ENCODE peak calls at places on chromosomes 3 and 15, in seven cellular contexts. J is transverse colon, V is K562, R is A549, K is sigmoid colon, I is SK-N-SH, Y is stomach. Q is an unnamed sample.

GRCh38 chr3:130258532-130258952 is 86.9 kb upstream of the COL6A5 start:
- DNase-seq in R (no peak), K (no peak), V (peak; percentile 38), J (no peak), Y (no peak), I (no peak), Q (no peak)

GRCh38 chr3:31673950-31674349 is 141.2 kb downstream of the STT3B start:
- DNase-seq in I (no peak), R (no peak), Y (no peak), J (no peak), V (no peak), K (no peak), Q (no peak)

GRCh38 chr3:67655364-67656121 is 1.1 kb upstream of the SUCLG2 start:
- DNase-seq in R (no peak), J (peak; percentile 73), Y (peak; percentile 45), V (no peak), K (no peak), I (no peak), Q (peak; percentile 59)

GRCh38 chr3:187169231-187169960 is 27.9 kb upstream of the RTP1 start:
- DNase-seq in K (no peak), R (no peak), J (no peak), Y (no peak), I (no peak), V (no peak), Q (no peak)

GRCh38 chr3:177973241-177973840 is 562.9 kb upstream of the KCNMB2 start:
- DNase-seq in I (no peak), J (no peak), V (no peak), Y (no peak), R (no peak), K (no peak), Q (no peak)

GRCh38 chr3:62252614-62253147 is 120.7 kb downstream of the FEZF2 start:
- DNase-seq in V (no peak), I (no peak), R (no peak), J (no peak), Y (no peak), K (no peak), Q (no peak)

GRCh38 chr3:183548262-183548769 is 7.2 kb downstream of the KLHL6 start:
- DNase-seq in K (no peak), R (peak; percentile 46), I (peak; percentile 34), J (no peak), Y (no peak), V (no peak), Q (no peak)

GRCh38 chr3:17302774-17303173 is 418.0 kb downstream of the PLCL2 start:
- DNase-seq in K (no peak), J (no peak), R (no peak), Y (no peak), I (no peak), V (no peak), Q (no peak)

GRCh38 chr15:100114526-100114925 is 227.2 kb downstream of the ADAMTS17 start:
- DNase-seq in V (no peak), K (no peak), J (no peak), I (no peak), R (no peak), Y (no peak), Q (no peak)

GRCh38 chr3:6861989-6862879 is 1.3 kb downstream of the GRM7 start:
- DNase-seq in V (no peak), J (no peak), K (no peak), I (peak; percentile 60), Y (no peak), R (no peak), Q (no peak)

GRCh38 chr3:172156309-172156998 is 117.1 kb downstream of the FNDC3B start:
- DNase-seq in K (no peak), J (no peak), Y (peak; percentile 85), R (no peak), V (no peak), I (no peak), Q (no peak)

GRCh38 chr3:197336348-197336747 is 37.9 kb upstream of the DLG1 start:
- DNase-seq in Y (no peak), R (no peak), I (no peak), K (no peak), J (no peak), V (no peak), Q (no peak)

GRCh38 chr15:82540984-82541431 is 751 bp upstream of the RPS17 start:
- DNase-seq in V (peak; percentile 37), I (peak; percentile 62), K (no peak), Y (no peak), R (peak; percentile 57), J (peak; percentile 21), Q (peak; percentile 30)

GRCh38 chr3:128496602-128497304 is 3.8 kb upstream of the GATA2 start:
- DNase-seq in R (no peak), J (no peak), V (no peak), I (peak; percentile 73), Y (no peak), K (peak; percentile 72), Q (peak; percentile 22)

GRCh38 chr15:77243146-77243545 is 172.2 kb upstream of the TSPAN3 start:
- DNase-seq in I (peak; percentile 8), R (no peak), V (no peak), J (no peak), K (no peak), Y (no peak), Q (no peak)

GRCh38 chr3:44924102-44925084 is 50.0 kb downstream of the TGM4 start:
- DNase-seq in V (no peak), I (no peak), R (no peak), K (no peak), J (no peak), Y (no peak), Q (no peak)

GRCh38 chr3:36496734-36497133 is 116.4 kb downstream of the STAC start:
- DNase-seq in J (no peak), Y (no peak), R (no peak), V (no peak), K (no peak), I (no peak), Q (no peak)

GRCh38 chr3:98962189-98962930 is 60.9 kb upstream of the DCBLD2 start:
- DNase-seq in Y (no peak), V (no peak), J (no peak), K (no peak), R (peak; percentile 81), I (no peak), Q (no peak)

GRCh38 chr3:140904521-140904920 is 37.1 kb upstream of the SLC25A36 start:
- DNase-seq in J (no peak), Y (no peak), K (no peak), I (no peak), V (no peak), R (no peak), Q (no peak)

GRCh38 chr3:99774467-99774866 is 43.2 kb upstream of the CMSS1 start:
- DNase-seq in V (no peak), R (no peak), K (no peak), Y (no peak), I (no peak), J (no peak), Q (no peak)

GRCh38 chr3:189513281-189514151 is 117.7 kb upstream of the TP63 start:
- DNase-seq in R (no peak), Y (no peak), K (no peak), I (no peak), J (peak; percentile 59), V (no peak), Q (no peak)

GRCh38 chr3:160395297-160395696 is 3.7 kb downstream of the IFT80 start:
- DNase-seq in J (no peak), I (no peak), K (no peak), R (no peak), Y (no peak), V (peak; percentile 26), Q (no peak)

GRCh38 chr15:38532728-38533127 is 31.9 kb downstream of the RASGRP1 start:
- DNase-seq in V (no peak), Y (no peak), K (no peak), J (no peak), I (no peak), R (no peak), Q (no peak)

GRCh38 chr15:38533416-38533915 is 31.1 kb downstream of the RASGRP1 start:
- DNase-seq in J (no peak), R (no peak), Y (no peak), V (no peak), K (no peak), I (no peak), Q (no peak)

GRCh38 chr15:38535451-38536200 is 29.0 kb downstream of the RASGRP1 start:
- DNase-seq in V (no peak), I (no peak), K (no peak), Y (no peak), R (no peak), J (no peak), Q (no peak)

GRCh38 chr15:38534691-38535090 is 29.9 kb downstream of the RASGRP1 start:
- DNase-seq in V (no peak), R (no peak), J (no peak), I (no peak), Y (no peak), K (no peak), Q (no peak)

GRCh38 chr15:38533926-38534325 is 30.7 kb downstream of the RASGRP1 start:
- DNase-seq in V (no peak), R (no peak), J (no peak), Y (no peak), K (no peak), I (no peak), Q (no peak)
- TF ChIP-seq EP300 in V (no peak), R (no peak), J (no peak), Y (no peak), K (no peak), I (no peak), Q (no peak)

GRCh38 chr15:66760968-66761722 is 59.1 kb downstream of the SMAD6 start:
- DNase-seq in R (no peak), J (no peak), V (no peak), I (no peak), Y (no peak), K (no peak), Q (no peak)
- H3K4me1 ChIP-seq in R (peaks cover 97% of the 10 kb centered on the region), J (peaks cover 51% of the 10 kb centered on the region), V (peaks cover 21% of the 10 kb centered on the region), I (peaks cover 45% of the 10 kb centered on the region), Y (peaks cover 85% of the 10 kb centered on the region), K (peaks cover 41% of the 10 kb centered on the region), Q (peaks cover 97% of the 10 kb centered on the region)

DNA sequence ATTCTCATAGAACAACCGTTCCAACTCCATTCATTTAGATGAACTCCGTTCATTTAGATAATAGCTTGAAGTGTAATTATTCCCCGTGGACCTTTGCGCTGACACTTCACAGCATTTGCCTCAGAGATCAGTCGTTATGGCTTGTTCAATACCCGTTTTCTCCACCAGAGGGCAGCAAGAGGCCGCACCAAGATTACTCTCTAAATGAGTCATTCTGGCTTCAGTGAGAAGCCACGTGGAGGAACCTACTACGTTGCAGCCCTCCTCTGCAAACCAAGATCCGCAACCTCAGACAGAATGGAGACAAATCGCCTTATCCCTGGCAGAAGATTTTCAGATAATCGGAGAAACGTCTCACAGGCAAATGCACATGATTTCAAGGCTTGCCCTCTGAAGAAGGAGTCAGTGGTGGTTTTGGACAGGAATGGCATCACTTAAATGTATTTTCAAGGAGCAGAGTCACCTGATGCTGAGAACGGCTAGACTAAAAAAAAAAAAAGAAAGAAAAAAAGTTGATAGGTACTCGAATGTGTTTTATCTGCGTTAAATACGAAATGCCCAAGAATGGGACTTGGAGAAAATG is 60.5 kb downstream of the GTPBP8 start:
- DNase-seq in V (peak; percentile 62), I (peak; percentile 68), R (peak; percentile 74), K (peak; percentile 93), J (peak; percentile 89), Y (peak; percentile 83), Q (no peak)
- TF ChIP-seq EP300 in V (no peak), I (no peak), R (no peak), K (no peak), J (no peak), Y (no peak), Q (no peak)

DNA sequence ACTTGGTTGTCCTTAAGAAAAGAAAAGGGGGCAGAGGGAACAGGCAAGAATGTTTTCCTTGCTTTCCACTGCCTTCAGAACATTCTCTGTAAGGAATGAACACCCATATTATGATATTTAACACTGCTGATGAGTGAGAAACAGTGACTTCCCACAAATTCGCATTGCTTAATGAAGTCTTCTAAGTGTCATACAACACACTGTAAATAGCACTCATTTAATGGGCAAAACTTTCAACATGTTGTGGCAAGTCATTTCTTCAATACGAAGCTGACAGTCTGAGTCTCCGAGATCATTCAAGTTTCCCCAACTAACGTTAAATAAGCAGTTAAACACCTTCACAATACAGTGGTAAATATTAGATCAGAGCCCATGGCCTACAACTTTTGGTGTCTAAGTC is 464.3 kb downstream of the SHQ1 start:
- DNase-seq in K (no peak), J (no peak), Y (no peak), V (no peak), R (no peak), I (no peak), Q (no peak)
- H3K4me1 ChIP-seq in K (peaks cover 30% of the 10 kb centered on the region), J (peaks cover 83% of the 10 kb centered on the region), Y (peaks cover 8% of the 10 kb centered on the region), V (no peaks in the 10 kb centered on the region), R (peaks cover 6% of the 10 kb centered on the region), I (no peaks in the 10 kb centered on the region), Q (peaks cover 84% of the 10 kb centered on the region)